ENCODE peak calls at places on chromosomes 1 and 21, in six cellular contexts. L is AG09319; X is osteocyte; E is activated CD4-positive, alpha-beta T cell treated with anti-CD3 and anti-CD28 coated beads, Interleukin-2, amount 50 U/mL, for 24 hours; G is smooth muscle cell of the brain vasculature; A is non-pigmented ciliary epithelial cell. T is an unnamed sample.

GRCh38 chr1:178497903-178498478 is 1.2 kb upstream of the CLEC20A start:
- DNase-seq in L (no peak), X (peak; percentile 36), E (no peak), G (no peak), A (no peak), T (no peak)

GRCh38 chr1:192801451-192801850 is 7.4 kb upstream of the RGS2 start:
- DNase-seq in L (no peak), X (no peak), E (no peak), G (no peak), A (no peak), T (no peak)

GRCh38 chr1:148353461-148354283 is 129.4 kb downstream of the PPIAL4G start:
- DNase-seq in L (peak; percentile 52), X (no peak), E (no peak), G (no peak), A (peak; percentile 73), T (no peak)

GRCh38 chr1:229280037-229280828 is 9.3 kb downstream of the RAB4A start:
- DNase-seq in L (no peak), X (no peak), E (no peak), G (no peak), A (no peak), T (no peak)

GRCh38 chr1:204094262-204095247 is 21.6 kb downstream of the SOX13 start:
- DNase-seq in L (no peak), X (no peak), E (no peak), G (no peak), A (no peak), T (no peak)

GRCh38 chr1:62110198-62110817 is 84.3 kb upstream of the L1TD1 start:
- DNase-seq in L (no peak), X (no peak), E (no peak), G (no peak), A (no peak), T (no peak)

GRCh38 chr1:75908717-75909152 is 23.5 kb downstream of the ASB17 start:
- DNase-seq in L (peak; percentile 28), X (no peak), E (no peak), G (peak; percentile 7), A (peak; percentile 20), T (peak; percentile 4)

GRCh38 chr1:86503477-86504129 is 34.9 kb downstream of the CLCA1 start:
- DNase-seq in L (no peak), X (no peak), E (no peak), G (no peak), A (no peak), T (no peak)

GRCh38 chr1:162946701-162947100 is 85.7 kb upstream of the CCDC190 start:
- DNase-seq in L (no peak), X (no peak), E (no peak), G (no peak), A (no peak), T (no peak)

GRCh38 chr1:25556791-25557476 is 13.5 kb downstream of the LDLRAP1 start:
- DNase-seq in L (no peak), X (no peak), E (no peak), G (no peak), A (no peak), T (no peak)

GRCh38 chr1:75548721-75549480 is 62.0 kb downstream of the SLC44A5 start:
- DNase-seq in L (no peak), X (no peak), E (no peak), G (no peak), A (peak; percentile 30), T (no peak)

GRCh38 chr1:109786531-109787021 is 22.9 kb upstream of the EPS8L3 start:
- DNase-seq in L (no peak), X (no peak), E (no peak), G (peak; percentile 76), A (no peak), T (no peak)

GRCh38 chr1:18803859-18804258 is 55.6 kb downstream of the TAS1R2 start:
- DNase-seq in L (no peak), X (no peak), E (no peak), G (no peak), A (no peak), T (no peak)

GRCh38 chr1:7093297-7093696 is 308.0 kb downstream of the CAMTA1 start:
- DNase-seq in L (no peak), X (no peak), E (no peak), G (no peak), A (no peak), T (no peak)

GRCh38 chr1:119773711-119774241 is 5.1 kb upstream of the HMGCS2 start:
- DNase-seq in L (peak; percentile 25), X (no peak), E (no peak), G (no peak), A (no peak), T (no peak)

GRCh38 chr1:117105003-117105402 is 16.5 kb downstream of the TRIM45 start:
- DNase-seq in L (peak; percentile 28), X (no peak), E (no peak), G (no peak), A (no peak), T (no peak)

GRCh38 chr1:20466231-20466630 is 19.8 kb downstream of the CAMK2N1 start:
- DNase-seq in L (no peak), X (no peak), E (no peak), G (no peak), A (no peak), T (no peak)

GRCh38 chr1:212482352-212483153 is 49.8 kb downstream of the NENF start:
- DNase-seq in L (no peak), X (no peak), E (no peak), G (no peak), A (no peak), T (no peak)

GRCh38 chr1:201028473-201028889 is 5.0 kb upstream of the KIF21B start:
- DNase-seq in L (no peak), X (no peak), E (no peak), G (no peak), A (no peak), T (no peak)

GRCh38 chr1:78279051-78279450 is 211.7 kb upstream of the PTGFR start:
- DNase-seq in L (peak; percentile 86), X (no peak), E (no peak), G (no peak), A (peak; percentile 94), T (no peak)

GRCh38 chr21:15446193-15446592 is 283.6 kb upstream of the USP25 start:
- DNase-seq in L (no peak), X (no peak), E (no peak), G (no peak), A (no peak), T (no peak)

GRCh38 chr1:7420098-7420445 is 351.0 kb upstream of the VAMP3 start:
- DNase-seq in L (no peak), X (peak; percentile 75), E (no peak), G (no peak), A (no peak), T (no peak)

GRCh38 chr1:163083690-163084089 is 14.5 kb downstream of the RGS4 start:
- DNase-seq in L (no peak), X (no peak), E (no peak), G (no peak), A (no peak), T (no peak)

GRCh38 chr1:184632415-184633175 is 122.1 kb downstream of the EDEM3 start:
- DNase-seq in L (no peak), X (no peak), E (no peak), G (no peak), A (no peak), T (no peak)

GRCh38 chr1:78297828-78298227 is 192.9 kb upstream of the PTGFR start:
- DNase-seq in L (no peak), X (no peak), E (no peak), G (no peak), A (no peak), T (no peak)

GRCh38 chr1:232574867-232575523 is 54.9 kb downstream of the SIPA1L2 start:
- DNase-seq in L (peak; percentile 34), X (no peak), E (no peak), G (no peak), A (no peak), T (no peak)

GRCh38 chr1:247089616-247090375 is 11.2 kb upstream of the ZNF670 start:
- DNase-seq in L (no peak), X (no peak), E (no peak), G (no peak), A (no peak), T (no peak)

GRCh38 chr1:161486806-161487482 is 18.3 kb upstream of the FCGR2A start:
- DNase-seq in L (peak; percentile 12), X (no peak), E (no peak), G (peak; percentile 9), A (peak; percentile 30), T (peak; percentile 58)

GRCh38 chr1:88983791-88984552 is 8.5 kb downstream of the KYAT3 start:
- DNase-seq in L (peak; percentile 12), X (no peak), E (no peak), G (no peak), A (no peak), T (peak; percentile 14)

GRCh38 chr1:16075337-16076002 is 2.0 kb upstream of the FAM131C start:
- DNase-seq in L (no peak), X (no peak), E (no peak), G (no peak), A (no peak), T (no peak)

GRCh38 chr1:50976890-50977574 is 7.0 kb downstream of the CDKN2C start:
- DNase-seq in L (no peak), X (no peak), E (no peak), G (no peak), A (no peak), T (peak; percentile 34)

GRCh38 chr1:235024045-235024439 is 104.6 kb downstream of the TOMM20 start:
- DNase-seq in L (no peak), X (no peak), E (no peak), G (no peak), A (no peak), T (no peak)

GRCh38 chr1:23979387-23980005 is 631 bp downstream of the SRSF10 start:
- DNase-seq in L (no peak), X (no peak), E (no peak), G (no peak), A (no peak), T (no peak)

GRCh38 chr1:36322786-36323635 is 434 bp downstream of the EVA1B start:
- DNase-seq in L (no peak), X (no peak), E (no peak), G (no peak), A (no peak), T (peak; percentile 46)

GRCh38 chr1:167774710-167775109 is 52.9 kb downstream of the MPZL1 start:
- DNase-seq in L (no peak), X (no peak), E (no peak), G (no peak), A (peak; percentile 34), T (no peak)

GRCh38 chr1:198713081-198713480 is 74.2 kb downstream of the PTPRC start:
- DNase-seq in L (no peak), X (no peak), E (no peak), G (no peak), A (peak; percentile 10), T (no peak)

GRCh38 chr1:1421907-1422464 is 910 bp upstream of the ANKRD65 start:
- DNase-seq in L (no peak), X (no peak), E (no peak), G (no peak), A (no peak), T (peak; percentile 12)

GRCh38 chr1:39802496-39803260 is 14.0 kb upstream of the BMP8B start:
- DNase-seq in L (no peak), X (no peak), E (no peak), G (no peak), A (no peak), T (no peak)

GRCh38 chr21:39105836-39106235 is 77.4 kb downstream of the PSMG1 start:
- DNase-seq in L (no peak), X (no peak), E (no peak), G (no peak), A (no peak), T (no peak)

GRCh38 chr1:227777646-227778045 is 37.8 kb upstream of the PRSS38 start:
- DNase-seq in L (no peak), X (no peak), E (no peak), G (no peak), A (no peak), T (no peak)

T was measured in HuH-7.